ENCODE peak calls at places on chromosomes 16 and 17, in six cellular contexts. W, X, G, U, P and A are unnamed samples.

GRCh38 chr17:81868674-81869220 is 2.4 kb downstream of the ARHGDIA start:
- DNase-seq in W (peak; percentile 74), X (peak; percentile 78), G (peak; percentile 81), U (peak; percentile 89), P (peak; percentile 87), A (peak; percentile 88)

GRCh38 chr16:77298638-77299360 is 99.6 kb downstream of the SYCE1L start:
- DNase-seq in P (peak; percentile 93), U (peak; percentile 57), W (no peak), G (peak; percentile 97), X (peak; percentile 98), A (no peak)

GRCh38 chr17:57475786-57476185 is 219.5 kb downstream of the MSI2 start:
- DNase-seq in X (no peak), U (no peak), W (no peak), G (no peak), P (no peak), A (no peak)

GRCh38 chr17:47701603-47702002 is 7.6 kb downstream of the TBKBP1 start:
- DNase-seq in P (no peak), G (no peak), W (peak; percentile 70), X (no peak), U (peak; percentile 52), A (peak; percentile 80)

GRCh38 chr17:63189082-63189481 is 223.0 kb downstream of the TANC2 start:
- DNase-seq in W (no peak), G (peak; percentile 74), P (peak; percentile 82), X (peak; percentile 86), U (no peak), A (no peak)

GRCh38 chr17:65039349-65039988 is 17.1 kb downstream of the GNA13 start:
- DNase-seq in U (no peak), W (no peak), P (no peak), X (no peak), G (no peak), A (no peak)

GRCh38 chr17:47253541-47254402 is at the start of gene ITGB3:
- DNase-seq in P (peak; percentile 73), G (peak; percentile 65), X (peak; percentile 90), W (peak; percentile 96), U (peak; percentile 82), A (peak; percentile 95)

GRCh38 chr17:82933911-82934310 is 94.1 kb upstream of the ZNF750 start:
- DNase-seq in G (no peak), X (no peak), W (no peak), P (no peak), U (peak; percentile 16), A (no peak)

GRCh38 chr16:728131-728889 is 1.4 kb downstream of the HAGHL start:
- DNase-seq in X (peak; percentile 84), P (peak; percentile 76), W (peak; percentile 96), U (peak; percentile 75), G (peak; percentile 63), A (peak; percentile 91)

GRCh38 chr17:16977932-16978331 is 6.0 kb upstream of the TNFRSF13B start:
- DNase-seq in W (no peak), P (no peak), U (peak; percentile 83), G (peak; percentile 82), X (peak; percentile 70), A (no peak)

GRCh38 chr17:66567234-66568170 is 265.1 kb downstream of the PRKCA start:
- DNase-seq in P (peak; percentile 85), W (peak; percentile 71), X (peak; percentile 88), G (peak; percentile 93), U (peak; percentile 85), A (peak; percentile 98)

GRCh38 chr17:18179804-18180203 is 3.8 kb upstream of the ALKBH5 start:
- DNase-seq in G (peak; percentile 32), W (no peak), X (no peak), U (no peak), P (no peak), A (no peak)

GRCh38 chr16:81707411-81708321 is 71.4 kb upstream of the PLCG2 start:
- DNase-seq in W (no peak), P (peak; percentile 67), X (peak; percentile 80), U (no peak), G (peak; percentile 51), A (no peak)

GRCh38 chr16:28254158-28254557 is 38.2 kb upstream of the SBK1 start:
- DNase-seq in P (no peak), U (no peak), W (no peak), G (no peak), X (no peak), A (no peak)

GRCh38 chr16:17270111-17270510 is 200.6 kb downstream of the XYLT1 start:
- DNase-seq in W (peak; percentile 23), X (no peak), U (no peak), P (no peak), G (no peak), A (no peak)

GRCh38 chr16:58537124-58537906 is 22.0 kb downstream of the SETD6 start:
- DNase-seq in X (no peak), G (no peak), W (no peak), U (no peak), P (no peak), A (no peak)

GRCh38 chr17:61097786-61098185 is 301.9 kb upstream of the TBX2 start:
- DNase-seq in X (no peak), U (no peak), P (no peak), W (no peak), G (no peak), A (no peak)

GRCh38 chr17:4899341-4900230 is at the start of gene C17orf107:
- DNase-seq in X (peak; percentile 95), W (no peak), U (peak; percentile 38), G (peak; percentile 79), P (peak; percentile 72), A (peak; percentile 91)

GRCh38 chr16:56999409-57000270 is 10.3 kb downstream of the NLRC5 start:
- DNase-seq in W (no peak), G (no peak), P (no peak), X (no peak), U (no peak), A (no peak)

GRCh38 chr17:68351395-68351794 is 60.1 kb downstream of the ARSG start:
- DNase-seq in P (peak; percentile 28), G (peak; percentile 52), U (no peak), W (peak; percentile 77), X (peak; percentile 19), A (no peak)

GRCh38 chr17:43732961-43733360 is 25.6 kb downstream of the SOST start:
- DNase-seq in W (no peak), G (peak; percentile 91), U (peak; percentile 92), X (peak; percentile 91), P (peak; percentile 12), A (no peak)

GRCh38 chr16:11742041-11742535 is 569 bp downstream of the TXNDC11 start:
- DNase-seq in G (no peak), W (no peak), U (peak; percentile 57), P (peak; percentile 6), X (no peak), A (peak; percentile 82)

GRCh38 chr16:86281435-86281834 is 228.9 kb upstream of the FOXF1 start:
- DNase-seq in U (no peak), P (no peak), W (no peak), X (no peak), G (no peak), A (no peak)
- H3K27me3 ChIP-seq in U (peaks cover 15% of the 10 kb centered on the region), P (peaks cover 6% of the 10 kb centered on the region), W (peaks cover 64% of the 10 kb centered on the region), X (peaks cover 70% of the 10 kb centered on the region), G (peaks cover 41% of the 10 kb centered on the region), A (peaks cover 60% of the 10 kb centered on the region)

GRCh38 chr17:745406-745805 is 6.7 kb downstream of the GEMIN4 start:
- DNase-seq in P (no peak), G (no peak), U (no peak), W (no peak), X (no peak), A (no peak)

GRCh38 chr17:742147-742793 is 9.8 kb downstream of the GEMIN4 start:
- DNase-seq in X (no peak), P (no peak), U (no peak), W (no peak), G (no peak), A (peak; percentile 52)

GRCh38 chr17:740240-741055 is 8.1 kb downstream of the TLCD3A start:
- DNase-seq in W (no peak), U (no peak), P (no peak), G (no peak), X (no peak), A (no peak)

GRCh38 chr17:744937-745336 is 7.1 kb downstream of the GEMIN4 start:
- DNase-seq in P (no peak), U (no peak), G (no peak), W (no peak), X (no peak), A (no peak)

DNA sequence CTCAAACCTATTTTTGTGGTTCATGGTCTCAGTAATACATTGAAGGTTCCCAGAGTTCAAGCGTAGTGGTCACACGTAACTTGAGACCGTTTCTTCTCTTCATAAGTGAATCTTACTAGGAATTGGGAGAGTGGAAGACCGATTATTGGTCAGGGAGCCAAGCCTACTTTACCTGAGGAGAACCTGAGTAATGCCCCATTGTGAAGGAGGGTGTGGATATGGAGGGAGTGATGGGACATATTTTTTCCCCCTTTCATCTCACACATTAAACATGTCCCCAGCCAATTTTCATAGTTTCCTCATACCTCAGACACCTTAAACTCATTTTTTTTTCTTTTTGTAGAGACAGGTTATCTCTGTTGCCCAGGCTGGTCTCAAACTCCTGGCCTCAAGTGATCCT is 8.9 kb downstream of the GEMIN4 start:
- DNase-seq in W (no peak), U (no peak), G (no peak), P (no peak), X (no peak), A (no peak)
- H3K9ac ChIP-seq in W (no peak overlapping the region), U (no peak overlapping the region), G (no peak overlapping the region), P (no peak overlapping the region), X (no peak overlapping the region), A (no peak overlapping the region)

GRCh38 chr16:29649560-29650494 is 13.2 kb upstream of the SPN start:
- DNase-seq in P (no peak), W (no peak), U (no peak), X (no peak), G (no peak), A (no peak)
- H3K4me3 ChIP-seq in P (no peak overlapping the region), W (no peak overlapping the region), U (no peak overlapping the region), X (no peak overlapping the region), G (no peak overlapping the region), A (no peak overlapping the region)

GRCh38 chr17:79098282-79098867 is 23.8 kb downstream of the ENGASE start:
- DNase-seq in U (no peak), X (no peak), P (no peak), G (no peak), W (no peak), A (peak; percentile 80)

GRCh38 chr17:79102214-79102613 is 27.6 kb downstream of the ENGASE start:
- DNase-seq in G (no peak), P (no peak), U (no peak), W (no peak), X (no peak), A (no peak)

GRCh38 chr17:79097226-79098055 is 22.8 kb downstream of the ENGASE start:
- DNase-seq in G (no peak), U (no peak), X (no peak), W (peak; percentile 70), P (no peak), A (peak; percentile 80)

GRCh38 chr17:79100405-79100804 is 25.8 kb downstream of the ENGASE start:
- DNase-seq in U (no peak), X (no peak), G (no peak), W (no peak), P (no peak), A (no peak)

DNA sequence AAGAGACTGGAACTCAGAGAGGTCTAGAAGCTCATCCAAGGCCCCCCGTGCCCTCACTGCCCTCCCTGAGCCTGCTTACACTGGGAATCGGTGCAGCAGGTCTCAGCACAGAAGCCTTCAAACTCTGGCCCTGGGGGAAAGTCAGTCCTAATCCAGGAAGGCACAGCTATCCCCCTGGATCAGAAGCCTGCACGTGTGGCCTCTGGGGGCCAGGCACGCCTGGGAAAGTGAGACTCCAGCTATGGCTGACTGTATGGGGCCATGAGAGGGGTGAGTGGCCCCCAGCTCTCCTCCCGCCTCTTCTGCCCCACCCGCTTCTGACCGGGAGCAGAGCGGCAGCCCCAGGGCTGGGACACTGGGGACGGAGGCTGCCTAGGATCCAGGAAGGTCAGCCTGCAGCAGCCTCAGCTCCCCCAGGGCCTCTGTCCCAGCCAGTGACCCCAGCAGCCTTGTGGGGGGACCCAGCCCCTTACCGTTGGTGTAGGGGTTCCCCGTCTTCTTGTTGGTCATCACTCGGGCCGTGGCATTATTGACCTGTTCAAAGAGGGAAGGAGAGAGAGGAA is 26.6 kb downstream of the ENGASE start:
- DNase-seq in U (no peak), P (no peak), G (no peak), X (no peak), W (no peak), A (no peak)
- H3K27me3 ChIP-seq in U (no peaks in the 10 kb centered on the region), P (peaks cover 21% of the 10 kb centered on the region), G (peaks cover 17% of the 10 kb centered on the region), X (peaks cover 18% of the 10 kb centered on the region), W (peaks cover 43% of the 10 kb centered on the region), A (no peaks in the 10 kb centered on the region)